ENCODE peak calls at places on chromosomes 7 and 10, in five cellular contexts. X is DMS153, E is H7, A is GM18507, R is astrocyte of the spinal cord. O is an unnamed sample.

GRCh38 chr10:126902157-126902556 is 3.1 kb upstream of the DOCK1 start:
- DNase-seq in A (no peak), R (peak), X (no peak), E (no peak), O (peak)

GRCh38 chr10:78401882-78402367 is 368.3 kb downstream of the RPS24 start:
- DNase-seq in E (peak), A (no peak), X (no peak), R (no peak), O (no peak)

GRCh38 chr10:84026821-84027257 is 112.5 kb upstream of the GHITM start:
- DNase-seq in E (peak), R (no peak), X (no peak), A (no peak), O (peak)

GRCh38 chr7:45717537-45718235 is 143.5 kb downstream of the ADCY1 start:
- DNase-seq in X (no peak), E (no peak), R (no peak), A (no peak), O (no peak)

GRCh38 chr7:152565731-152566130 is 110.2 kb downstream of the XRCC2 start:
- DNase-seq in X (no peak), E (no peak), R (no peak), A (no peak), O (no peak)

GRCh38 chr7:35398518-35398917 is 144.6 kb upstream of the TBX20 start:
- DNase-seq in A (no peak), X (no peak), E (no peak), R (no peak), O (no peak)

GRCh38 chr10:114678301-114678700 is 20.2 kb upstream of the ABLIM1 start:
- DNase-seq in E (no peak), X (no peak), R (no peak), A (no peak), O (no peak)

GRCh38 chr7:83643754-83644153 is 5.2 kb downstream of the SEMA3E start:
- DNase-seq in R (no peak), A (no peak), E (no peak), X (peak), O (peak)

GRCh38 chr7:43449577-43449976 is 133.3 kb upstream of the STK17A start:
- DNase-seq in A (no peak), R (no peak), E (no peak), X (no peak), O (no peak)

GRCh38 chr7:64951250-64951848 is 39.5 kb downstream of the ZNF117 start:
- DNase-seq in R (peak), E (peak), X (no peak), A (peak), O (peak)